ENCODE peak calls at places on chromosome 11, in five cellular contexts. I is heart right ventricle, Q is NB4, C is fibroblast of pulmonary artery, K is choroid plexus epithelial cell. Z is an unnamed sample.

GRCh38 chr11:74022541-74022940 is 13.7 kb upstream of the UCP3 start:
- DNase-seq in I (no peak), Q (no peak), C (no peak), K (no peak), Z (no peak)

GRCh38 chr11:109251230-109251629 is 170.8 kb upstream of the C11orf87 start:
- DNase-seq in I (no peak), Q (no peak), C (no peak), K (no peak), Z (no peak)

GRCh38 chr11:95058622-95059021 is 8.1 kb upstream of the SRSF8 start:
- DNase-seq in I (no peak), Q (no peak), C (no peak), K (no peak), Z (no peak)

GRCh38 chr11:78354741-78355705 is 62.6 kb downstream of the GAB2 start:
- DNase-seq in I (no peak), Q (peak), C (no peak), K (peak), Z (no peak)

GRCh38 chr11:82174610-82175009 is 559.1 kb downstream of the FAM181B start:
- DNase-seq in I (no peak), Q (peak), C (no peak), K (peak), Z (peak)

GRCh38 chr11:119729581-119730346 is 764 bp upstream of the NECTIN1 start:
- DNase-seq in I (peak), Q (no peak), C (peak), K (peak), Z (peak)

GRCh38 chr11:7332962-7333361 is 81.3 kb downstream of the SYT9 start:
- DNase-seq in I (no peak), Q (no peak), C (no peak), K (peak), Z (no peak)

GRCh38 chr11:75453916-75454655 is 21.1 kb upstream of the KLHL35 start:
- DNase-seq in I (no peak), Q (no peak), C (peak), K (peak), Z (no peak)

GRCh38 chr11:35473975-35474374 is 51.4 kb downstream of the PAMR1 start:
- DNase-seq in I (no peak), Q (no peak), C (no peak), K (no peak), Z (no peak)

GRCh38 chr11:111512296-111513239 is at the start of gene BTG4:
- DNase-seq in I (peak), Q (no peak), C (no peak), K (no peak), Z (no peak)

GRCh38 chr11:62438641-62439040 is 19.8 kb downstream of the SCGB1A1 start:
- DNase-seq in I (no peak), Q (no peak), C (no peak), K (no peak), Z (no peak)

GRCh38 chr11:78228467-78228866 is 39.7 kb downstream of the USP35 start:
- DNase-seq in I (no peak), Q (peak), C (peak), K (peak), Z (peak)

GRCh38 chr11:126739499-126740145 is 260.9 kb downstream of the KIRREL3 start:
- DNase-seq in I (no peak), Q (no peak), C (peak), K (no peak), Z (no peak)

GRCh38 chr11:33912405-33913361 is 20.8 kb upstream of the LMO2 start:
- DNase-seq in I (no peak), Q (peak), C (peak), K (peak), Z (peak)

GRCh38 chr11:64078294-64078693 is 42.6 kb downstream of the FLRT1 start:
- DNase-seq in I (no peak), Q (no peak), C (no peak), K (no peak), Z (no peak)

GRCh38 chr11:103970850-103971249 is 65.6 kb upstream of the DDI1 start:
- DNase-seq in I (no peak), Q (no peak), C (no peak), K (no peak), Z (no peak)

GRCh38 chr11:109112748-109113378 is 309.1 kb upstream of the C11orf87 start:
- DNase-seq in I (peak), Q (no peak), C (no peak), K (no peak), Z (no peak)

GRCh38 chr11:65442952-65443351 is 20.4 kb downstream of the NEAT1 start:
- DNase-seq in I (no peak), Q (no peak), C (peak), K (peak), Z (peak)

GRCh38 chr11:40027737-40028136 is 1431.7 kb downstream of the LRRC4C start:
- DNase-seq in I (no peak), Q (no peak), C (no peak), K (no peak), Z (no peak)

GRCh38 chr11:117298195-117298594 is 7.0 kb downstream of the BACE1-AS start:
- DNase-seq in I (no peak), Q (no peak), C (no peak), K (no peak), Z (no peak)

GRCh38 chr11:95599959-95600586 is 189.5 kb downstream of the FAM76B start:
- DNase-seq in I (no peak), Q (no peak), C (no peak), K (no peak), Z (no peak)

GRCh38 chr11:19601235-19601634 is 111.4 kb upstream of the NAV2 start:
- DNase-seq in I (no peak), Q (no peak), C (no peak), K (no peak), Z (no peak)

GRCh38 chr11:12088047-12088481 is 22.3 kb upstream of the MICAL2 start:
- DNase-seq in I (peak), Q (peak), C (peak), K (peak), Z (peak)

GRCh38 chr11:12086271-12087074 is 23.9 kb upstream of the MICAL2 start:
- DNase-seq in I (peak), Q (peak), C (peak), K (peak), Z (peak)

GRCh38 chr11:12088531-12088930 is 21.9 kb upstream of the MICAL2 start:
- DNase-seq in I (no peak), Q (no peak), C (no peak), K (no peak), Z (no peak)

GRCh38 chr11:12085371-12086251 is 24.8 kb upstream of the MICAL2 start:
- DNase-seq in I (no peak), Q (no peak), C (no peak), K (no peak), Z (no peak)

DNA sequence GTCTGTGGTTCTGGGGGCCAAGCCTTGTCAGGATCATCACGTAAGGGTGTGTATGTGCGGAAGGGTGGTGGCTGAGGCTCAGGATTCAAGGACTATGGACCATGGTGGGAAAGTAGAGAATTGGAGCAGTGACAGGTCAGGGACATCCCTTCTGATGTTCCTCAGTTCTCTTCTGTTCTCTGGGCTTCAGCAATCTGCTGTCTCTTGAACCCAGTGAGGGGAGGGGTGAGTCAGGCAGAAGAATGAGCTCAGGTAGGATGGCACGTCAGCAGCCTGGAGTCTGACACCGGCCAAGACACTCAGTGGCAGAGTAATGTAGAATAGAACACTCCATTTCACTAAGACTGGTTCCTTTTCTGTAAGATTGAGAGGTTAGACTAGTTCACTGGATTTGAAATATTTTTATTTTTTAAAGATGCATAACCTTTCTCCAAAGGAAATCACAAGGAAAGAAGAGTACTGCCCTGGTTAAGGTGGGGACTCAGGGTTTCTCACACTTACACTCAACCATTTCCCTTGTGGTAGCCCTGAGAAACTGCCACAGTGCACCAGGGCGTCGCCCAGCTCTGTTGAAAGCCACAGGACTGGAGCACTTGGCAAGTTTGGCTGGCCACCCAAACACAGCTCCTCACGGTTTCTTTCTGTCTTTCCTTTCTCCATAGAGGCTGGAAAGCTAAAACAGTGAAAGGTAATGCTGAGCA is 23.2 kb upstream of the MICAL2 start:
- DNase-seq in I (no peak), Q (peak), C (peak), K (peak), Z (peak)
- TF ChIP-seq CTCF in I (no peak), Q (no peak), C (peak), K (peak), Z (peak)

GRCh38 chr11:128323381-128323780 is 264.0 kb downstream of the ETS1 start:
- DNase-seq in I (no peak), Q (peak), C (peak), K (peak), Z (peak)
- TF ChIP-seq CTCF in I (peak), Q (peak), C (peak), K (peak), Z (peak)

DNA sequence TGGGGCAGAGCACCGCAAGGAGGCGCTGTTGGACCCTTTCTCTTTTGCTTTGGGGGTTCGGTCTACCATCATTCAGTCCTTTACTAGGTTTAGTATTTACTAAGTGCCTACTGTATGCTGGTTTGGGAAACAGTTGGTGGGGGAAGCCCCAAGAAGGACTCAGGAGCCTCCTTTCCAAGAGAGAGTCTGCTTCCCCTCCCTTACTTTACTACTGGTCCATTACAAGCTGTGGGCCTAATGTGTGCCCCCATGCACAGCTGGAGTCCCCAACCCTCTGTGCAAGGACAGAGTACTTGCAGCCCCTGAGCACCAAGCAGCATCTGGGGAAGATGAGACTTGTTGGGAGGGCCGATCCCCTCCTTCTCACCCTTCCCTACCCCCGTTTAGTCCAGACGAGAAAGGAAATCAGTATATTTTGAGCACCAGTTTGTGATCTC is 876 bp upstream of the UBE2L6 start:
- DNase-seq in I (peak), Q (no peak), C (peak), K (peak), Z (peak)
- TF ChIP-seq CTCF in I (no peak), Q (peak), C (peak), K (peak), Z (peak)

GRCh38 chr11:17504330-17505107 is 27.9 kb upstream of the ABCC8 start:
- DNase-seq in I (peak), Q (peak), C (peak), K (peak), Z (peak)

GRCh38 chr11:17506942-17507341 is 30.3 kb upstream of the ABCC8 start:
- DNase-seq in I (no peak), Q (no peak), C (no peak), K (no peak), Z (no peak)

GRCh38 chr11:17506314-17506713 is 29.7 kb upstream of the ABCC8 start:
- DNase-seq in I (no peak), Q (peak), C (no peak), K (no peak), Z (no peak)

GRCh38 chr11:17502630-17503029 is 26.0 kb upstream of the ABCC8 start:
- DNase-seq in I (no peak), Q (no peak), C (no peak), K (no peak), Z (no peak)

DNA sequence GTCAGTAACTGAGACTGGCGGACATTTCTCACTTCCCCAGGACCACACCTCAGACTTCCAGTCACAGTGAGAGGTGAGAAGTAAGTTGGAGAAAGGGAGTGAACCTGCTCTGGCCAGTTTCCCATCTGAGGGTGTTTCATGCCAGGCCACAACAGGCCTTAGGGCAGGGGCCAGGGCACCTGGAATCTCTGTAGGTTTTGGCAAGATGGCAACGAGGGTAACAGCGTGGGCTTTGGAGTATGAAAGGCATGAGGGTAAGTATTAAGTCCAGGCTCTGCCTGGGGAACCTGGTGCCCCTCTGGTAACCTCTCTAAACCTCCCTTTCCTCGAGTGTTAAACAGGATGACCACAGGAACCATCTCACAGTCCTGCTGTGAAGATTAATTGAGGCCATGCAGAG is 28.5 kb upstream of the ABCC8 start:
- DNase-seq in I (no peak), Q (no peak), C (no peak), K (no peak), Z (no peak)
- TF ChIP-seq CTCF in I (no peak), Q (no peak), C (no peak), K (no peak), Z (no peak)

GRCh38 chr11:4087551-4087950 is 7.0 kb upstream of the RRM1 start:
- DNase-seq in I (no peak), Q (no peak), C (no peak), K (peak), Z (no peak)
- TF ChIP-seq CTCF in I (no peak), Q (no peak), C (peak), K (peak), Z (peak)

GRCh38 chr11:1444823-1445422 is 41.7 kb downstream of the MOB2 start:
- DNase-seq in I (no peak), Q (no peak), C (no peak), K (no peak), Z (no peak)

GRCh38 chr11:1445741-1446445 is 40.7 kb downstream of the MOB2 start:
- DNase-seq in I (no peak), Q (no peak), C (no peak), K (no peak), Z (no peak)

GRCh38 chr11:1442807-1443366 is 43.7 kb downstream of the MOB2 start:
- DNase-seq in I (no peak), Q (no peak), C (no peak), K (no peak), Z (no peak)

GRCh38 chr11:1443737-1444136 is 42.8 kb downstream of the MOB2 start:
- DNase-seq in I (no peak), Q (no peak), C (no peak), K (no peak), Z (no peak)

GRCh38 chr11:1444321-1444720 is 42.3 kb downstream of the MOB2 start:
- DNase-seq in I (no peak), Q (no peak), C (no peak), K (no peak), Z (no peak)
- TF ChIP-seq CTCF in I (no peak), Q (no peak), C (no peak), K (no peak), Z (no peak)

GRCh38 chr11:45233121-45233803 is 52.9 kb downstream of the SYT13 start:
- DNase-seq in I (peak), Q (peak), C (peak), K (peak), Z (peak)
- TF ChIP-seq CTCF in I (peak), Q (peak), C (peak), K (peak), Z (peak)

GRCh38 chr11:106275151-106275550 is 197.7 kb downstream of the AASDHPPT start:
- DNase-seq in I (no peak), Q (no peak), C (peak), K (no peak), Z (no peak)

GRCh38 chr11:106280041-106280440 is 202.6 kb downstream of the AASDHPPT start:
- DNase-seq in I (no peak), Q (no peak), C (no peak), K (no peak), Z (no peak)

GRCh38 chr11:106278391-106278790 is 200.9 kb downstream of the AASDHPPT start:
- DNase-seq in I (no peak), Q (no peak), C (peak), K (peak), Z (peak)

GRCh38 chr11:106276126-106276525 is 198.7 kb downstream of the AASDHPPT start:
- DNase-seq in I (no peak), Q (no peak), C (peak), K (peak), Z (no peak)

GRCh38 chr11:106276859-106277436 is 199.5 kb downstream of the AASDHPPT start:
- DNase-seq in I (no peak), Q (peak), C (peak), K (peak), Z (peak)
- TF ChIP-seq CTCF in I (no peak), Q (peak), C (peak), K (peak), Z (peak)